ENCODE peak calls at places on chromosomes 7 and 10, in five cellular contexts. One of them, this sample, is unnamed.

GRCh38 chr7:84178013-84178412 is 16.6 kb downstream of the SEMA3A start:
- DNase-seq in GM12878: no peak
- DNase-seq in cardiac muscle cell: no peak
- DNase-seq in GM06990: no peak
- DNase-seq in HCT116: no peak
- DNase-seq in this sample: no peak

GRCh38 chr10:119412244-119412750 is 130.2 kb downstream of the RGS10 start:
- DNase-seq in GM12878: no peak
- DNase-seq in cardiac muscle cell: no peak
- DNase-seq in GM06990: no peak
- DNase-seq in HCT116: no peak
- DNase-seq in this sample: no peak

GRCh38 chr10:82310839-82311238 is 435.8 kb downstream of the NRG3 start:
- DNase-seq in GM12878: no peak
- DNase-seq in cardiac muscle cell: no peak
- DNase-seq in GM06990: no peak
- DNase-seq in HCT116: no peak
- DNase-seq in this sample: no peak

GRCh38 chr7:6675807-6676405 is 30.8 kb downstream of the ZNF12 start:
- DNase-seq in GM12878: no peak
- DNase-seq in cardiac muscle cell: no peak
- DNase-seq in GM06990: no peak
- DNase-seq in HCT116: no peak
- DNase-seq in this sample: no peak

GRCh38 chr7:28778781-28779180 is 179.3 kb downstream of the TRIL start:
- DNase-seq in GM12878: no peak
- DNase-seq in cardiac muscle cell: no peak
- DNase-seq in GM06990: no peak
- DNase-seq in HCT116: no peak
- DNase-seq in this sample: no peak

GRCh38 chr10:33818343-33818742 is 483.9 kb upstream of the NRP1 start:
- DNase-seq in GM12878: no peak
- DNase-seq in cardiac muscle cell: no peak
- DNase-seq in GM06990: no peak
- DNase-seq in HCT116: no peak
- DNase-seq in this sample: no peak

GRCh38 chr7:119472398-119473038 is 800.5 kb upstream of the KCND2 start:
- DNase-seq in GM12878: no peak
- DNase-seq in cardiac muscle cell: peak; percentile 2
- DNase-seq in GM06990: no peak
- DNase-seq in HCT116: no peak
- DNase-seq in this sample: no peak

GRCh38 chr10:52644678-52645434 is 127.7 kb downstream of the MBL2 start:
- DNase-seq in GM12878: no peak
- DNase-seq in cardiac muscle cell: peak; percentile 66
- DNase-seq in GM06990: no peak
- DNase-seq in HCT116: peak; percentile 51
- DNase-seq in this sample: peak; percentile 1

GRCh38 chr10:3471927-3472704 is 299.5 kb upstream of the PITRM1 start:
- DNase-seq in GM12878: no peak
- DNase-seq in cardiac muscle cell: no peak
- DNase-seq in GM06990: no peak
- DNase-seq in HCT116: no peak
- DNase-seq in this sample: no peak

GRCh38 chr7:83060218-83060617 is 102.5 kb downstream of the PCLO start:
- DNase-seq in GM12878: no peak
- DNase-seq in cardiac muscle cell: no peak
- DNase-seq in GM06990: no peak
- DNase-seq in HCT116: no peak
- DNase-seq in this sample: no peak

GRCh38 chr7:90401989-90402388 is 1.3 kb upstream of the CLDN12 start:
- DNase-seq in GM12878: no peak
- DNase-seq in cardiac muscle cell: no peak
- DNase-seq in GM06990: no peak
- DNase-seq in HCT116: no peak
- DNase-seq in this sample: no peak

GRCh38 chr10:100153239-100153840 is 32.5 kb downstream of the ERLIN1 start:
- DNase-seq in GM12878: no peak
- DNase-seq in cardiac muscle cell: no peak
- DNase-seq in GM06990: no peak
- DNase-seq in HCT116: no peak
- DNase-seq in this sample: no peak

GRCh38 chr7:134357486-134357885 is 40.8 kb upstream of the SLC35B4 start:
- DNase-seq in GM12878: no peak
- DNase-seq in cardiac muscle cell: no peak
- DNase-seq in GM06990: no peak
- DNase-seq in HCT116: no peak
- DNase-seq in this sample: no peak

GRCh38 chr10:104029528-104029875 is 56.2 kb downstream of the COL17A1 start:
- DNase-seq in GM12878: no peak
- DNase-seq in cardiac muscle cell: no peak
- DNase-seq in GM06990: no peak
- DNase-seq in HCT116: no peak
- DNase-seq in this sample: no peak

GRCh38 chr7:75916259-75916658 is 1.3 kb downstream of the POR start:
- DNase-seq in GM12878: no peak
- DNase-seq in cardiac muscle cell: no peak
- DNase-seq in GM06990: no peak
- DNase-seq in HCT116: no peak
- DNase-seq in this sample: no peak
- H3K4me3 ChIP-seq in GM12878: peak overlapping the region; percentile 92
- H3K4me3 ChIP-seq in cardiac muscle cell: peak overlapping the region; percentile 72
- H3K4me3 ChIP-seq in GM06990: peak overlapping the region; percentile 92
- H3K4me3 ChIP-seq in HCT116: peak overlapping the region; percentile 94
- H3K4me3 ChIP-seq in this sample: peak overlapping the region; percentile 98

DNA sequence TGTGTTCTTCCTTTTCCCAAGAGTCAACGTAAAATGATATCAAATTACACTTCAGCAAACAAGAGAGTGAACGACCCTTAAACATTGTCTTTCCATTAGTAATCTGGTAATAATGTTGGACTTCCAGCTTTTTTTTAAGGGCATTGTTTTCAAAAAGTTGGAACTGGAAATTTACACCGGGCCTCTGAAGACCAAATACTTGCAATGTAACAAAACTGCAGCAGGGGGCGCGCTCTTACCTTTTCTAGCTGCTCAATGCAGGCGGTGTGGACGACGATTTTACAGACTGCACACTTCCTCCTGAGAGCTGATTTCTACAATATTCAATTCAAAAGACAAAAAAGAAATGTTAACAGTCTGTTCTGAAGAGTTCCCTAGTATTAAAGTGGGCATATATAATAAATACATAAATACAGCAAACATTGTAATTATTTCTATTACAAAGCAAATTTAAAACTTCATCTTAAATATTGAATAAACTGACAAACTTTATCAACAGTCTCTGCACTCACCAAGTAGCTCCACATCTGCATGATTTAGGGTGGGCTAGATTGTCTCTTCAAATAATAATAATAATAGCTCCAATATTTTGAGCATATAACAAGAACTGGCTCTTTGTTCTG is 190.4 kb downstream of the DGKI start:
- DNase-seq in GM12878: peak; percentile 20
- DNase-seq in cardiac muscle cell: peak; percentile 84
- DNase-seq in GM06990: peak; percentile 10
- DNase-seq in HCT116: peak; percentile 49
- DNase-seq in this sample: peak; percentile 40
- TF ChIP-seq CTCF in GM12878: peak; percentile 74
- TF ChIP-seq CTCF in cardiac muscle cell: peak; percentile 87
- TF ChIP-seq CTCF in GM06990: peak; percentile 82
- TF ChIP-seq CTCF in HCT116: peak; percentile 74
- TF ChIP-seq CTCF in this sample: peak; percentile 71

GRCh38 chr10:86518781-86519180 is 2.8 kb downstream of the WAPL start:
- DNase-seq in GM12878: no peak
- DNase-seq in cardiac muscle cell: no peak
- DNase-seq in GM06990: no peak
- DNase-seq in HCT116: no peak
- DNase-seq in this sample: no peak
- H3K4me3 ChIP-seq in GM12878: peak overlapping the region; percentile 52
- H3K4me3 ChIP-seq in cardiac muscle cell: no peak overlapping the region
- H3K4me3 ChIP-seq in GM06990: no peak overlapping the region
- H3K4me3 ChIP-seq in HCT116: no peak overlapping the region
- H3K4me3 ChIP-seq in this sample: no peak overlapping the region

DNA sequence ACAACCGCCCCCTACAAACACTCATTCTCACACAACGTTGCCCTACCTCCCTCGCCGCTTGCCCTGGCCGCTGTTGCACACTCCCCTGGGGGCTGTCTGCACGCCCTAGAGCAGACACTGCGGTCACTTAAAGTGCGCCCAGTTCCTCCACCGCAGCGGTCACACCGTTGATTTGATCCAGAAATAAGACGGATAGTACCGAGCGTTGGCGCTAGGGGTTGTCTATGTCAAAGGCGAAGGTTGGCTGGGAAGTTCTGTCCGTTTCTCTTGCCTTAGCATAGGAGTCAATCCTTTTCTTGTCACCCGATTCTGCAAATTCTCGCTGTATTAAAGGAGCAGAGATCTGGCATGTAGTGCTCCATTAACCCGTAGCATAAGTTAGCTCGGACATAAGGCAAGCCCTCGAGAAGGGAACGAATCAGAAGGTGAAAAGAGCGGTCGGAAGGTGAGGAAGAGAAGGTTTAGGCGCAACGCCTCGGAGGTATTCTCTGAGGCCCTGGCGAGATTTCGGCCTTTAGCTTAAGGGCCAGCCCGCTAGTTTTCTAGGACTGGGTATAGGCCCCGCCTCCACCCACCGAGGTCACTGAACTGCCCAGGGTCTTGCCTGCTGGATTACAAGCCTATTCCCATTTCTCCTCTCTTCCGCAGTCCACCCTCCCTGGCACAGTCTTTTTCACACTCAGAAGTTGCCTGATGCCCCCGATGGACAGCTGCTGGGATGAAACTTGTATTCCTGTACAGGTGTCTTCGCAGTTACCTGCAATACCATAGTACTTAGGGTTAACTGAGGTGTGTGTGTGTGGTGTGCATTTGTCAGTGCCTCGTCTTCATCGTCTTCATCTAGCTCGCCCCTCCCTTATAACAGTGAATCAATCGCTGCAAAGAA is 10.7 kb downstream of the NXPH1 start:
- DNase-seq in GM12878: no peak
- DNase-seq in cardiac muscle cell: peak; percentile 69
- DNase-seq in GM06990: no peak
- DNase-seq in HCT116: no peak
- DNase-seq in this sample: no peak
- TF ChIP-seq CTCF in GM12878: no peak
- TF ChIP-seq CTCF in cardiac muscle cell: no peak
- TF ChIP-seq CTCF in GM06990: peak; percentile 1
- TF ChIP-seq CTCF in HCT116: no peak
- TF ChIP-seq CTCF in this sample: peak; percentile 5